ENCODE peak calls at places on chromosomes 5 and 9, in seven cellular contexts. X, W, F, G, Y, C and O are unnamed samples.

GRCh38 chr9:70573308-70573707 is 158.9 kb upstream of the KLF9 start:
- DNase-seq in X (no peak), W (no peak), F (no peak), G (no peak), Y (no peak), C (no peak), O (no peak)

GRCh38 chr9:88742483-88742882 is 207.5 kb downstream of the NXNL2 start:
- DNase-seq in X (no peak), W (no peak), F (peak; percentile 36), G (no peak), Y (no peak), C (no peak), O (no peak)

GRCh38 chr5:65247594-65247993 is 234.1 kb downstream of the ADAMTS6 start:
- DNase-seq in X (no peak), W (no peak), F (no peak), G (no peak), Y (no peak), C (no peak), O (no peak)

GRCh38 chr9:119802115-119802514 is 432.9 kb upstream of the BRINP1 start:
- DNase-seq in X (no peak), W (no peak), F (no peak), G (no peak), Y (no peak), C (no peak), O (no peak)

GRCh38 chr9:18979367-18979766 is 53.6 kb downstream of the SAXO1 start:
- DNase-seq in X (no peak), W (no peak), F (no peak), G (no peak), Y (no peak), C (no peak), O (peak; percentile 45)

GRCh38 chr5:27387535-27388073 is 349.2 kb upstream of the CDH9 start:
- DNase-seq in X (no peak), W (no peak), F (no peak), G (no peak), Y (no peak), C (no peak), O (no peak)

GRCh38 chr9:86734762-86735161 is 212.5 kb downstream of the GAS1 start:
- DNase-seq in X (no peak), W (no peak), F (no peak), G (no peak), Y (no peak), C (no peak), O (peak; percentile 42)

GRCh38 chr5:120062515-120062917 is 401.6 kb upstream of the PRR16 start:
- DNase-seq in X (no peak), W (no peak), F (no peak), G (no peak), Y (no peak), C (no peak), O (no peak)

GRCh38 chr9:137982132-137982666 is 104.6 kb downstream of the CACNA1B start:
- DNase-seq in X (no peak), W (no peak), F (no peak), G (no peak), Y (no peak), C (peak; percentile 54), O (no peak)

GRCh38 chr5:150989695-150990094 is 30.7 kb upstream of the GPX3 start:
- DNase-seq in X (no peak), W (no peak), F (no peak), G (no peak), Y (no peak), C (no peak), O (no peak)

DNA sequence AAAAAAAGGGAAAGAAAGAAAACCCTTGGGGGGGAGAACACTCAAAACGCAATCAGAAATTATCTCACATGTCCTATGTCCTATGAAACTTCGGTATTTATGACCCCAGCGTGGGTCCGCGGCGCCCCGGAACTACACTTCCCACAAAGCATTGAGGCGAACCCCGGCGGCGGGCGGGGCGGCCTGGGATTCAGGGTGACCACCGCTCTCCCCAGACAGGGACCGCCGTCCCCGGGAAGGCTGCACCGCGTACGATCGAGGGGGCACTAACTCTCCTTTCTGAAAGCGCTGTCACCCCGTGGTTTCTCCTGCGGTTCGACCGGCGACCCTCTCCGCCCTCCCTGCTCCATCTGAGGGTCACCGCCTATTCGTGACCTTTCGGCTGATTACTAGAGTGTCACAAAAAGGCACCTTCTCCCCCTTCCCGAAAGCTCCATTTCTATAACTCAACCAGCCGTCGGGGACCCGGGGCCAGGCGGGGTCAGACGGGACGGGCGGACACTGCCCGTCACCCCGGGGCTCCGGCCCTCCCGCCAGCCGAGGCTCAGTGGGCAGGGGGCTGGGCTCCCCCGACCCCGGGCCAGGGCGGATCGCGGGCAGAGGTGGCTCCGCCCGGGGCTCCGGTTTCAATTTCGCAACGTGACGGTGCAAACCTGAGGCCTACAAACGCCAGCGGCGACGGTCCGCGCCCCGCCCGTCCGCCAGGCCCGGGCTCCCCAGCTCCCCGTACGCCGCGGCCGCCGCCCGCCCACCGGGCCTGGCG is 1.3 kb downstream of the ECPAS start:
- DNase-seq in X (peak; percentile 74), W (peak; percentile 72), F (peak; percentile 70), G (peak; percentile 86), Y (peak; percentile 83), C (peak; percentile 73), O (peak; percentile 57)
- TF ChIP-seq POLR2A in X (no peak), W (no peak), F (no peak), G (peak; percentile 83), Y (peak; percentile 67), C (no peak), O (peak; percentile 35)

GRCh38 chr5:160398806-160399205 is 1.0 kb downstream of the FAM200C start:
- DNase-seq in X (no peak), W (no peak), F (no peak), G (no peak), Y (no peak), C (no peak), O (no peak)

GRCh38 chr5:160397492-160397891 is 2.4 kb downstream of the FAM200C start:
- DNase-seq in X (no peak), W (no peak), F (no peak), G (no peak), Y (no peak), C (no peak), O (no peak)

GRCh38 chr5:160395111-160395510 is 4.7 kb downstream of the FAM200C start:
- DNase-seq in X (no peak), W (no peak), F (no peak), G (no peak), Y (no peak), C (no peak), O (no peak)

DNA sequence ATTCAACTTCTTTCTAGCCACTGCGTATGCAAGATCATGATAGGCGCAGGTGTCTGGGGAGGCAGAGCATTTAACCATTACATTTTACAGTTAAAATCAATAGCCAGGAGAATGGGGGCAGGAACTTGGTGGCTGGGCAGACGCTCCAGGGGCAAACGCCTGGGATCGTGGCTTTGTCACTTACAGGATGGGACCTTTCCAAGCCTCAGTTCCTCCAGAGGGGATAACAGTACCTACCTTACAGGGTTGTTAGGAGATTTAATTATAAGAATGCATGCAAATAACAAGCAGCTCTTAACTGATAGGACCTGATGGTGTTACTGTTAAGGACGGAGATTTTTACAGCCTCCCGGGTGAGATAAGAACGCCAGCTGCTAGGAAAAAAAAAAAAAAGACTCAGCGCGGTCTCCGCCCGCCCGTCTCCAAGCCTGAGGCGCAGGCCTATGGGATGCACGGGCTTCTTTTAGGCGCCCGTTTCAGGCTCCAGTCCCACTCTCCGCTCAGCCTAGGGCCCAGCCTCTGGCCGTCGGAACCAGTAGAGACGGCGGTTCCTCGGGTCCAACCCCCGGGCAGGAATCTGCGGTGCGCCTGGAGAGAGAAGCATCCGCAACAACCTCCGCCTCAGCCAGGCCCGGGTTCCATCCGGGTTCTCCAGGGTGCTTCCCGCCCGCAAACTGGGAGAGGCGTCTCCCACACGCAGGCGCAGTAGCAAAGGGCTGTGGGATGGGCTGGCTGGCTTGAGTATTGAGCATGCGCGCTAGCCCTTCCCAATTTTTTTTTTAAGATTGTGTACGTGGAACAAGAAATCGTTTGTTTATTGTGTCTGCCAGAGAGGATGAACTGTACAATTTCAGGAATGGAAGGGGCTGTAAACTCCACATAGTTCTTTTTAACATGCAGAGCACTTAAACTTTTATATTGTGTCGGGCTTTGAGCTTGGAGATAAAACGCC is at the start of gene FAM200C:
- DNase-seq in X (peak; percentile 83), W (peak; percentile 86), F (peak; percentile 89), G (peak; percentile 91), Y (peak; percentile 95), C (peak; percentile 94), O (peak; percentile 84)
- TF ChIP-seq POLR2A in X (peak; percentile 80), W (no peak), F (peak; percentile 87), G (peak; percentile 92), Y (peak; percentile 95), C (peak; percentile 93), O (peak; percentile 95)

GRCh38 chr5:79236970-79237734 is 1.2 kb downstream of the JMY start:
- DNase-seq in X (peak; percentile 26), W (peak; percentile 53), F (peak; percentile 26), G (peak; percentile 44), Y (peak; percentile 69), C (peak; percentile 27), O (no peak)
- TF ChIP-seq POLR2A in X (no peak), W (no peak), F (no peak), G (no peak), Y (no peak), C (no peak), O (no peak)

DNA sequence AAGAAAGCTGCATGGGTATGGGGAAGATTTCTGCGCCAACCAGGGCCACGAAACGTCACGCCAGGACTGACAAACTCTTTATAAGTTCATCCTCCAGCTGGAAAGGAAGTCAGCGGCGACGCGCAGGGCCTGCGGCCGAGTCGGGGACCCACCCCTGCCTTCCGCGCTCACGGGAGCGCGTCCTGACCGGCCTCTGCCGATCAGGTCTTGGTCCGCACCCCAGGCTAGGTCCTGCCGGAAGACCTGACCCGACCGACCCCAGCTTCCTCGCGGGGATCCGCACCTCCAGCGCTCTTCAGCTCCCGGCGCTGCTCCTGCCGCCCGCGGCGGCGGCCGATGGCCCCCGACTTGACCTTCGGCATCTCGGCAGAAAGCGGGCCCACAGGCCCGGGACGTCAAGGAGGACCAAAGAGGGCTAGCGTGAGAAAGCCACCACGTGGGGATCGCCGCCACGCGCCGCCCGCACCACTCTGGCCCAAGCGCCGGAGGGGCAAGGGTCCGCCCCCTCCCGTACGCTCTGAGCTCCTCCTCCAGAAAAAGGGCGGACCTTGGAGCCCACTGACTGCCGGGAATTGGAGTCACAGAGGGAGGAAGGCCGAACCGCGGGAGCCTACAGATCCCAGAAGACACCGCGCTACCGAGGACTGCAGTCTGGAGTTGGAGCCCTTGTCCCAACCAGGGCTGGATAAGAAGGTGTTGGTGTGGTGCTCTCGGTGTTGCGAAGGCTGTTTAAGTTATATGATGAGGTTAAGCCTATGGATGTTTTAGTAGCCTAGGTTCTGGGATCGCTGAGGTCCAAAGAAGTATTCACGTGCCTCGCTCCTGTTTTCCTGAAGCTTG is at the start of gene DIMT1:
- DNase-seq in X (peak; percentile 97), W (peak; percentile 96), F (peak; percentile 94), G (peak; percentile 96), Y (peak; percentile 96), C (peak; percentile 96), O (peak; percentile 71)
- TF ChIP-seq POLR2A in X (no peak), W (no peak), F (peak; percentile 68), G (peak; percentile 75), Y (peak; percentile 89), C (peak; percentile 95), O (peak; percentile 86)